ENCODE peak calls at places on chromosomes 4 and X, in seven cellular contexts. One of them, this sample, is unnamed.

GRCh38 chr4:142566780-142567179 is 279.3 kb downstream of the INPP4B start:
- DNase-seq in lung: no peak
- DNase-seq in WTC11: no peak
- DNase-seq in AML-193: no peak
- DNase-seq in activated CD8-positive, alpha-beta memory T cell treated with anti-CD3 and anti-CD28 coated beads for 1 hour: no peak
- DNase-seq in breast epithelium: no peak
- DNase-seq in activated CD4-positive, alpha-beta T cell treated with anti-CD3 and anti-CD28 coated beads, Interleukin-2, amount 50 U/mL, for 1 hour: no peak
- DNase-seq in this sample: no peak

GRCh38 chr4:48698029-48698901 is 81.8 kb downstream of the FRYL start:
- DNase-seq in lung: peak
- DNase-seq in WTC11: no peak
- DNase-seq in AML-193: no peak
- DNase-seq in activated CD8-positive, alpha-beta memory T cell treated with anti-CD3 and anti-CD28 coated beads for 1 hour: no peak
- DNase-seq in breast epithelium: no peak
- DNase-seq in activated CD4-positive, alpha-beta T cell treated with anti-CD3 and anti-CD28 coated beads, Interleukin-2, amount 50 U/mL, for 1 hour: no peak
- DNase-seq in this sample: peak

GRCh38 chr4:152098365-152099060 is 337.7 kb upstream of the GATB start:
- DNase-seq in lung: no peak
- DNase-seq in WTC11: no peak
- DNase-seq in AML-193: no peak
- DNase-seq in activated CD8-positive, alpha-beta memory T cell treated with anti-CD3 and anti-CD28 coated beads for 1 hour: no peak
- DNase-seq in breast epithelium: peak
- DNase-seq in activated CD4-positive, alpha-beta T cell treated with anti-CD3 and anti-CD28 coated beads, Interleukin-2, amount 50 U/mL, for 1 hour: no peak
- DNase-seq in this sample: no peak

GRCh38 chr4:150447356-150447755 is 134.6 kb upstream of the MAB21L2 start:
- DNase-seq in lung: no peak
- DNase-seq in WTC11: no peak
- DNase-seq in AML-193: no peak
- DNase-seq in activated CD8-positive, alpha-beta memory T cell treated with anti-CD3 and anti-CD28 coated beads for 1 hour: no peak
- DNase-seq in breast epithelium: no peak
- DNase-seq in activated CD4-positive, alpha-beta T cell treated with anti-CD3 and anti-CD28 coated beads, Interleukin-2, amount 50 U/mL, for 1 hour: no peak
- DNase-seq in this sample: no peak

GRCh38 chrX:63349307-63349706 is 1.8 kb downstream of the SPIN4 start:
- DNase-seq in lung: no peak
- DNase-seq in WTC11: no peak
- DNase-seq in AML-193: no peak
- DNase-seq in activated CD8-positive, alpha-beta memory T cell treated with anti-CD3 and anti-CD28 coated beads for 1 hour: no peak
- DNase-seq in breast epithelium: no peak
- DNase-seq in activated CD4-positive, alpha-beta T cell treated with anti-CD3 and anti-CD28 coated beads, Interleukin-2, amount 50 U/mL, for 1 hour: no peak
- DNase-seq in this sample: no peak

GRCh38 chr4:141686929-141687328 is 50.5 kb downstream of the IL15 start:
- DNase-seq in lung: no peak
- DNase-seq in WTC11: no peak
- DNase-seq in AML-193: no peak
- DNase-seq in activated CD8-positive, alpha-beta memory T cell treated with anti-CD3 and anti-CD28 coated beads for 1 hour: no peak
- DNase-seq in breast epithelium: no peak
- DNase-seq in activated CD4-positive, alpha-beta T cell treated with anti-CD3 and anti-CD28 coated beads, Interleukin-2, amount 50 U/mL, for 1 hour: no peak
- DNase-seq in this sample: peak

GRCh38 chrX:139448996-139449395 is 81.5 kb upstream of the F9 start:
- DNase-seq in lung: no peak
- DNase-seq in WTC11: no peak
- DNase-seq in AML-193: no peak
- DNase-seq in activated CD8-positive, alpha-beta memory T cell treated with anti-CD3 and anti-CD28 coated beads for 1 hour: no peak
- DNase-seq in breast epithelium: no peak
- DNase-seq in activated CD4-positive, alpha-beta T cell treated with anti-CD3 and anti-CD28 coated beads, Interleukin-2, amount 50 U/mL, for 1 hour: no peak
- DNase-seq in this sample: no peak

GRCh38 chr4:55612341-55612740 is 20.3 kb upstream of the PDCL2 start:
- DNase-seq in lung: no peak
- DNase-seq in WTC11: no peak
- DNase-seq in AML-193: no peak
- DNase-seq in activated CD8-positive, alpha-beta memory T cell treated with anti-CD3 and anti-CD28 coated beads for 1 hour: no peak
- DNase-seq in breast epithelium: no peak
- DNase-seq in activated CD4-positive, alpha-beta T cell treated with anti-CD3 and anti-CD28 coated beads, Interleukin-2, amount 50 U/mL, for 1 hour: no peak
- DNase-seq in this sample: no peak

GRCh38 chr4:188032583-188032982 is 37.0 kb downstream of the ZFP42 start:
- DNase-seq in lung: no peak
- DNase-seq in WTC11: peak
- DNase-seq in AML-193: no peak
- DNase-seq in activated CD8-positive, alpha-beta memory T cell treated with anti-CD3 and anti-CD28 coated beads for 1 hour: no peak
- DNase-seq in breast epithelium: no peak
- DNase-seq in activated CD4-positive, alpha-beta T cell treated with anti-CD3 and anti-CD28 coated beads, Interleukin-2, amount 50 U/mL, for 1 hour: no peak
- DNase-seq in this sample: no peak

GRCh38 chrX:23621621-23622265 is 45.5 kb upstream of the PRDX4 start:
- DNase-seq in lung: no peak
- DNase-seq in WTC11: no peak
- DNase-seq in AML-193: no peak
- DNase-seq in activated CD8-positive, alpha-beta memory T cell treated with anti-CD3 and anti-CD28 coated beads for 1 hour: no peak
- DNase-seq in breast epithelium: no peak
- DNase-seq in activated CD4-positive, alpha-beta T cell treated with anti-CD3 and anti-CD28 coated beads, Interleukin-2, amount 50 U/mL, for 1 hour: no peak
- DNase-seq in this sample: no peak

GRCh38 chr4:159281781-159282180 is 178.9 kb downstream of the RAPGEF2 start:
- DNase-seq in lung: no peak
- DNase-seq in WTC11: no peak
- DNase-seq in AML-193: no peak
- DNase-seq in activated CD8-positive, alpha-beta memory T cell treated with anti-CD3 and anti-CD28 coated beads for 1 hour: no peak
- DNase-seq in breast epithelium: no peak
- DNase-seq in activated CD4-positive, alpha-beta T cell treated with anti-CD3 and anti-CD28 coated beads, Interleukin-2, amount 50 U/mL, for 1 hour: no peak
- DNase-seq in this sample: no peak

GRCh38 chr4:120694973-120695372 is 227.6 kb downstream of the PRDM5 start:
- DNase-seq in lung: no peak
- DNase-seq in WTC11: no peak
- DNase-seq in AML-193: no peak
- DNase-seq in activated CD8-positive, alpha-beta memory T cell treated with anti-CD3 and anti-CD28 coated beads for 1 hour: no peak
- DNase-seq in breast epithelium: no peak
- DNase-seq in activated CD4-positive, alpha-beta T cell treated with anti-CD3 and anti-CD28 coated beads, Interleukin-2, amount 50 U/mL, for 1 hour: no peak
- DNase-seq in this sample: peak

GRCh38 chrX:3567681-3568080 is 145.8 kb downstream of the PRKX start:
- DNase-seq in lung: no peak
- DNase-seq in WTC11: no peak
- DNase-seq in AML-193: no peak
- DNase-seq in activated CD8-positive, alpha-beta memory T cell treated with anti-CD3 and anti-CD28 coated beads for 1 hour: no peak
- DNase-seq in breast epithelium: no peak
- DNase-seq in activated CD4-positive, alpha-beta T cell treated with anti-CD3 and anti-CD28 coated beads, Interleukin-2, amount 50 U/mL, for 1 hour: no peak
- DNase-seq in this sample: no peak

GRCh38 chr4:41748074-41748787 is at the start of gene PHOX2B:
- DNase-seq in lung: no peak
- DNase-seq in WTC11: peak
- DNase-seq in AML-193: no peak
- DNase-seq in activated CD8-positive, alpha-beta memory T cell treated with anti-CD3 and anti-CD28 coated beads for 1 hour: no peak
- DNase-seq in breast epithelium: no peak
- DNase-seq in activated CD4-positive, alpha-beta T cell treated with anti-CD3 and anti-CD28 coated beads, Interleukin-2, amount 50 U/mL, for 1 hour: no peak
- DNase-seq in this sample: no peak

GRCh38 chrX:102651968-102652744 is 873 bp downstream of the GPRASP1 start:
- DNase-seq in lung: no peak
- DNase-seq in WTC11: peak
- DNase-seq in AML-193: no peak
- DNase-seq in activated CD8-positive, alpha-beta memory T cell treated with anti-CD3 and anti-CD28 coated beads for 1 hour: peak
- DNase-seq in breast epithelium: peak
- DNase-seq in activated CD4-positive, alpha-beta T cell treated with anti-CD3 and anti-CD28 coated beads, Interleukin-2, amount 50 U/mL, for 1 hour: peak
- DNase-seq in this sample: no peak

GRCh38 chrX:50456712-50457484 is 13.7 kb downstream of the DGKK start:
- DNase-seq in lung: no peak
- DNase-seq in WTC11: no peak
- DNase-seq in AML-193: peak
- DNase-seq in activated CD8-positive, alpha-beta memory T cell treated with anti-CD3 and anti-CD28 coated beads for 1 hour: no peak
- DNase-seq in breast epithelium: no peak
- DNase-seq in activated CD4-positive, alpha-beta T cell treated with anti-CD3 and anti-CD28 coated beads, Interleukin-2, amount 50 U/mL, for 1 hour: no peak
- DNase-seq in this sample: no peak

GRCh38 chr4:136526517-136526916 is 1005.8 kb downstream of the PCDH18 start:
- DNase-seq in lung: no peak
- DNase-seq in WTC11: no peak
- DNase-seq in AML-193: no peak
- DNase-seq in activated CD8-positive, alpha-beta memory T cell treated with anti-CD3 and anti-CD28 coated beads for 1 hour: no peak
- DNase-seq in breast epithelium: no peak
- DNase-seq in activated CD4-positive, alpha-beta T cell treated with anti-CD3 and anti-CD28 coated beads, Interleukin-2, amount 50 U/mL, for 1 hour: no peak
- DNase-seq in this sample: no peak

GRCh38 chrX:98931194-98931593 is 1478.9 kb downstream of the PCDH19 start:
- DNase-seq in lung: no peak
- DNase-seq in WTC11: no peak
- DNase-seq in AML-193: no peak
- DNase-seq in activated CD8-positive, alpha-beta memory T cell treated with anti-CD3 and anti-CD28 coated beads for 1 hour: no peak
- DNase-seq in breast epithelium: no peak
- DNase-seq in activated CD4-positive, alpha-beta T cell treated with anti-CD3 and anti-CD28 coated beads, Interleukin-2, amount 50 U/mL, for 1 hour: no peak
- DNase-seq in this sample: no peak

GRCh38 chr4:145279122-145279960 is 99.0 kb upstream of the OTUD4 start:
- DNase-seq in lung: no peak
- DNase-seq in WTC11: no peak
- DNase-seq in AML-193: no peak
- DNase-seq in activated CD8-positive, alpha-beta memory T cell treated with anti-CD3 and anti-CD28 coated beads for 1 hour: no peak
- DNase-seq in breast epithelium: no peak
- DNase-seq in activated CD4-positive, alpha-beta T cell treated with anti-CD3 and anti-CD28 coated beads, Interleukin-2, amount 50 U/mL, for 1 hour: no peak
- DNase-seq in this sample: no peak

GRCh38 chr4:98728433-98728832 is 70.0 kb upstream of the TSPAN5 start:
- DNase-seq in lung: no peak
- DNase-seq in WTC11: no peak
- DNase-seq in AML-193: peak
- DNase-seq in activated CD8-positive, alpha-beta memory T cell treated with anti-CD3 and anti-CD28 coated beads for 1 hour: no peak
- DNase-seq in breast epithelium: no peak
- DNase-seq in activated CD4-positive, alpha-beta T cell treated with anti-CD3 and anti-CD28 coated beads, Interleukin-2, amount 50 U/mL, for 1 hour: no peak
- DNase-seq in this sample: no peak

GRCh38 chrX:111728096-111728495 is 47.1 kb downstream of the ALG13 start:
- DNase-seq in lung: no peak
- DNase-seq in WTC11: no peak
- DNase-seq in AML-193: no peak
- DNase-seq in activated CD8-positive, alpha-beta memory T cell treated with anti-CD3 and anti-CD28 coated beads for 1 hour: no peak
- DNase-seq in breast epithelium: no peak
- DNase-seq in activated CD4-positive, alpha-beta T cell treated with anti-CD3 and anti-CD28 coated beads, Interleukin-2, amount 50 U/mL, for 1 hour: no peak
- DNase-seq in this sample: no peak

GRCh38 chrX:6184900-6185515 is 43.7 kb downstream of the NLGN4X start:
- DNase-seq in lung: no peak
- DNase-seq in WTC11: no peak
- DNase-seq in AML-193: no peak
- DNase-seq in activated CD8-positive, alpha-beta memory T cell treated with anti-CD3 and anti-CD28 coated beads for 1 hour: no peak
- DNase-seq in breast epithelium: no peak
- DNase-seq in activated CD4-positive, alpha-beta T cell treated with anti-CD3 and anti-CD28 coated beads, Interleukin-2, amount 50 U/mL, for 1 hour: no peak
- DNase-seq in this sample: no peak

GRCh38 chr4:92232566-92232965 is 71.2 kb upstream of the GRID2 start:
- DNase-seq in lung: no peak
- DNase-seq in WTC11: no peak
- DNase-seq in AML-193: no peak
- DNase-seq in activated CD8-positive, alpha-beta memory T cell treated with anti-CD3 and anti-CD28 coated beads for 1 hour: no peak
- DNase-seq in breast epithelium: no peak
- DNase-seq in activated CD4-positive, alpha-beta T cell treated with anti-CD3 and anti-CD28 coated beads, Interleukin-2, amount 50 U/mL, for 1 hour: no peak
- DNase-seq in this sample: no peak

GRCh38 chr4:90958256-90958895 is 831.2 kb downstream of the CCSER1 start:
- DNase-seq in lung: no peak
- DNase-seq in WTC11: no peak
- DNase-seq in AML-193: no peak
- DNase-seq in activated CD8-positive, alpha-beta memory T cell treated with anti-CD3 and anti-CD28 coated beads for 1 hour: no peak
- DNase-seq in breast epithelium: no peak
- DNase-seq in activated CD4-positive, alpha-beta T cell treated with anti-CD3 and anti-CD28 coated beads, Interleukin-2, amount 50 U/mL, for 1 hour: no peak
- DNase-seq in this sample: peak

GRCh38 chr4:138400528-138400927 is 158.4 kb upstream of the SLC7A11 start:
- DNase-seq in lung: no peak
- DNase-seq in WTC11: no peak
- DNase-seq in AML-193: no peak
- DNase-seq in activated CD8-positive, alpha-beta memory T cell treated with anti-CD3 and anti-CD28 coated beads for 1 hour: no peak
- DNase-seq in breast epithelium: no peak
- DNase-seq in activated CD4-positive, alpha-beta T cell treated with anti-CD3 and anti-CD28 coated beads, Interleukin-2, amount 50 U/mL, for 1 hour: no peak
- DNase-seq in this sample: no peak

GRCh38 chrX:153628665-153629064 is 18.3 kb upstream of the DUSP9 start:
- DNase-seq in lung: no peak
- DNase-seq in WTC11: no peak
- DNase-seq in AML-193: no peak
- DNase-seq in activated CD8-positive, alpha-beta memory T cell treated with anti-CD3 and anti-CD28 coated beads for 1 hour: no peak
- DNase-seq in breast epithelium: no peak
- DNase-seq in activated CD4-positive, alpha-beta T cell treated with anti-CD3 and anti-CD28 coated beads, Interleukin-2, amount 50 U/mL, for 1 hour: no peak
- DNase-seq in this sample: no peak

GRCh38 chr4:83731609-83732008 is 195.7 kb downstream of the GPAT3 start:
- DNase-seq in lung: no peak
- DNase-seq in WTC11: no peak
- DNase-seq in AML-193: no peak
- DNase-seq in activated CD8-positive, alpha-beta memory T cell treated with anti-CD3 and anti-CD28 coated beads for 1 hour: no peak
- DNase-seq in breast epithelium: no peak
- DNase-seq in activated CD4-positive, alpha-beta T cell treated with anti-CD3 and anti-CD28 coated beads, Interleukin-2, amount 50 U/mL, for 1 hour: no peak
- DNase-seq in this sample: peak

This sample was measured in Calu3.